ENCODE peak calls at places on chromosomes 13 and 19, in seven cellular contexts. One of them, this sample, is unnamed.

GRCh38 chr19:35518313-35518712 is 4.9 kb upstream of the DMKN start:
- DNase-seq in LHCN-M2: peak
- DNase-seq in GM04504: peak
- DNase-seq in nucleus accumbens: no peak
- DNase-seq in HFF-Myc: peak
- DNase-seq in activated T-helper 9 cell treated with anti-CD3 and anti-CD28 coated beads, Interleukin-2, amount 50 U/mL, for 16 hours: no peak
- DNase-seq in ACHN: peak
- DNase-seq in this sample: no peak

GRCh38 chr19:1066251-1066747 is 668 bp upstream of the ARHGAP45 start:
- DNase-seq in HFF-Myc: no peak
- DNase-seq in GM04504: no peak
- DNase-seq in activated T-helper 9 cell treated with anti-CD3 and anti-CD28 coated beads, Interleukin-2, amount 50 U/mL, for 16 hours: no peak
- DNase-seq in nucleus accumbens: no peak
- DNase-seq in ACHN: no peak
- DNase-seq in LHCN-M2: no peak
- DNase-seq in this sample: no peak

GRCh38 chr19:2365201-2365970 is 5.3 kb downstream of the TMPRSS9 start:
- DNase-seq in LHCN-M2: no peak
- DNase-seq in nucleus accumbens: no peak
- DNase-seq in ACHN: no peak
- DNase-seq in activated T-helper 9 cell treated with anti-CD3 and anti-CD28 coated beads, Interleukin-2, amount 50 U/mL, for 16 hours: no peak
- DNase-seq in GM04504: no peak
- DNase-seq in HFF-Myc: no peak
- DNase-seq in this sample: no peak

GRCh38 chr13:67859904-67860303 is 629.8 kb upstream of the PCDH9 start:
- DNase-seq in LHCN-M2: no peak
- DNase-seq in HFF-Myc: no peak
- DNase-seq in nucleus accumbens: no peak
- DNase-seq in ACHN: no peak
- DNase-seq in GM04504: no peak
- DNase-seq in activated T-helper 9 cell treated with anti-CD3 and anti-CD28 coated beads, Interleukin-2, amount 50 U/mL, for 16 hours: no peak
- DNase-seq in this sample: no peak

GRCh38 chr13:76903544-76904162 is 17.4 kb upstream of the KCTD12 start:
- DNase-seq in GM04504: no peak
- DNase-seq in activated T-helper 9 cell treated with anti-CD3 and anti-CD28 coated beads, Interleukin-2, amount 50 U/mL, for 16 hours: peak
- DNase-seq in LHCN-M2: peak
- DNase-seq in nucleus accumbens: peak
- DNase-seq in HFF-Myc: no peak
- DNase-seq in ACHN: peak
- DNase-seq in this sample: no peak

GRCh38 chr13:52159159-52159982 is at the start of gene NEK3:
- DNase-seq in HFF-Myc: no peak
- DNase-seq in LHCN-M2: peak
- DNase-seq in activated T-helper 9 cell treated with anti-CD3 and anti-CD28 coated beads, Interleukin-2, amount 50 U/mL, for 16 hours: peak
- DNase-seq in GM04504: peak
- DNase-seq in nucleus accumbens: peak
- DNase-seq in ACHN: peak
- DNase-seq in this sample: peak

GRCh38 chr13:27449936-27450828 is at the start of gene MTIF3:
- DNase-seq in nucleus accumbens: peak
- DNase-seq in ACHN: peak
- DNase-seq in LHCN-M2: peak
- DNase-seq in HFF-Myc: peak
- DNase-seq in GM04504: peak
- DNase-seq in activated T-helper 9 cell treated with anti-CD3 and anti-CD28 coated beads, Interleukin-2, amount 50 U/mL, for 16 hours: peak
- DNase-seq in this sample: peak

GRCh38 chr13:99151516-99151915 is 49.1 kb upstream of the UBAC2 start:
- DNase-seq in GM04504: peak
- DNase-seq in HFF-Myc: peak
- DNase-seq in nucleus accumbens: no peak
- DNase-seq in ACHN: peak
- DNase-seq in LHCN-M2: peak
- DNase-seq in activated T-helper 9 cell treated with anti-CD3 and anti-CD28 coated beads, Interleukin-2, amount 50 U/mL, for 16 hours: no peak
- DNase-seq in this sample: no peak

GRCh38 chr19:39817888-39818561 is 15.9 kb downstream of the DYRK1B start:
- DNase-seq in LHCN-M2: no peak
- DNase-seq in GM04504: no peak
- DNase-seq in nucleus accumbens: no peak
- DNase-seq in HFF-Myc: no peak
- DNase-seq in ACHN: no peak
- DNase-seq in activated T-helper 9 cell treated with anti-CD3 and anti-CD28 coated beads, Interleukin-2, amount 50 U/mL, for 16 hours: no peak
- DNase-seq in this sample: no peak

GRCh38 chr19:5753743-5754142 is 30.8 kb downstream of the PRR22 start:
- DNase-seq in HFF-Myc: no peak
- DNase-seq in LHCN-M2: no peak
- DNase-seq in ACHN: no peak
- DNase-seq in GM04504: no peak
- DNase-seq in activated T-helper 9 cell treated with anti-CD3 and anti-CD28 coated beads, Interleukin-2, amount 50 U/mL, for 16 hours: no peak
- DNase-seq in nucleus accumbens: no peak
- DNase-seq in this sample: no peak

GRCh38 chr19:40147693-40148347 is 43.4 kb upstream of the MAP3K10 start:
- DNase-seq in nucleus accumbens: no peak
- DNase-seq in GM04504: peak
- DNase-seq in activated T-helper 9 cell treated with anti-CD3 and anti-CD28 coated beads, Interleukin-2, amount 50 U/mL, for 16 hours: no peak
- DNase-seq in LHCN-M2: peak
- DNase-seq in ACHN: peak
- DNase-seq in HFF-Myc: peak
- DNase-seq in this sample: no peak

GRCh38 chr13:71355010-71355409 is 512.0 kb downstream of the DACH1 start:
- DNase-seq in HFF-Myc: no peak
- DNase-seq in GM04504: no peak
- DNase-seq in LHCN-M2: no peak
- DNase-seq in activated T-helper 9 cell treated with anti-CD3 and anti-CD28 coated beads, Interleukin-2, amount 50 U/mL, for 16 hours: no peak
- DNase-seq in nucleus accumbens: no peak
- DNase-seq in ACHN: no peak
- DNase-seq in this sample: no peak

This sample was measured in pulmonary artery endothelial cell.